ENCODE peak calls at places on chromosomes 5 and 9, in five cellular contexts. P is activated CD4-positive, alpha-beta T cell treated with anti-CD3 and anti-CD28 coated beads, Interleukin-2, amount 50 U/mL, for 48 hours; E is HT1080; Q is lower lobe of right lung; H is RPMI7951. V is an unnamed sample.

GRCh38 chr9:112180387-112180881 is 5.3 kb upstream of the SUSD1 start:
- DNase-seq in E (no peak), H (peak; percentile 76), Q (no peak), P (peak; percentile 38), V (peak; percentile 74)

GRCh38 chr5:135719428-135720063 is 114.9 kb upstream of the SLC25A48 start:
- DNase-seq in Q (no peak), H (no peak), E (no peak), P (no peak), V (no peak)

GRCh38 chr5:67795781-67796477 is 419.6 kb upstream of the PIK3R1 start:
- DNase-seq in Q (no peak), E (no peak), H (peak; percentile 20), P (no peak), V (peak; percentile 13)

GRCh38 chr5:84274585-84275468 is 109.9 kb downstream of the EDIL3 start:
- DNase-seq in Q (no peak), P (no peak), E (peak; percentile 19), H (peak; percentile 39), V (peak; percentile 29)

GRCh38 chr9:34989946-34990635 is 546 bp downstream of the DNAJB5 start:
- DNase-seq in P (peak; percentile 45), H (peak; percentile 25), E (no peak), Q (peak; percentile 69), V (peak; percentile 71)

GRCh38 chr9:28215921-28216320 is 642.6 kb upstream of the C9orf72 start:
- DNase-seq in P (no peak), Q (no peak), E (no peak), H (no peak), V (no peak)

GRCh38 chr9:85089188-85089969 is 419.9 kb downstream of the NTRK2 start:
- DNase-seq in Q (no peak), E (no peak), P (no peak), H (no peak), V (no peak)

GRCh38 chr5:1480217-1480616 is 35.0 kb upstream of the SLC6A3 start:
- DNase-seq in Q (peak; percentile 81), E (no peak), P (no peak), H (no peak), V (peak; percentile 20)

GRCh38 chr9:35708146-35708545 is 18.4 kb upstream of the TPM2 start:
- DNase-seq in Q (no peak), H (no peak), E (no peak), P (no peak), V (no peak)

GRCh38 chr5:8825161-8825757 is 720.6 kb downstream of the SEMA5A start:
- DNase-seq in H (peak; percentile 35), P (no peak), E (peak; percentile 71), Q (no peak), V (peak; percentile 50)

GRCh38 chr5:150486402-150487198 is 21.3 kb upstream of the NDST1 start:
- DNase-seq in H (peak; percentile 48), Q (peak; percentile 84), P (peak; percentile 45), E (peak; percentile 60), V (peak; percentile 66)

GRCh38 chr5:137750436-137750835 is 3.7 kb downstream of the HNRNPA0 start:
- DNase-seq in E (no peak), P (no peak), Q (no peak), H (no peak), V (no peak)

GRCh38 chr5:124923131-124923530 is 176.7 kb upstream of the ZNF608 start:
- DNase-seq in E (no peak), P (no peak), H (peak; percentile 27), Q (no peak), V (no peak)

GRCh38 chr9:23669776-23670175 is 156.3 kb downstream of the ELAVL2 start:
- DNase-seq in E (no peak), P (no peak), H (no peak), Q (no peak), V (no peak)

GRCh38 chr9:120696551-120697230 is 17.6 kb downstream of the MEGF9 start:
- DNase-seq in P (no peak), H (no peak), Q (no peak), E (no peak), V (no peak)

GRCh38 chr9:121822093-121823085 is 171.0 kb downstream of the DAB2IP start:
- DNase-seq in Q (no peak), H (no peak), P (no peak), E (no peak), V (no peak)

GRCh38 chr5:78750281-78750680 is 101.7 kb upstream of the LHFPL2 start:
- DNase-seq in P (no peak), E (no peak), Q (no peak), H (peak; percentile 45), V (no peak)

GRCh38 chr5:160649304-160649703 is 202.7 kb downstream of the ATP10B start:
- DNase-seq in H (no peak), P (no peak), Q (no peak), E (no peak), V (peak; percentile 18)

GRCh38 chr9:104974053-104974983 is 46.4 kb upstream of the ABCA1 start:
- DNase-seq in P (no peak), E (no peak), H (peak; percentile 11), Q (no peak), V (no peak)

GRCh38 chr5:100424787-100425186 is 110.4 kb upstream of the FAM174A start:
- DNase-seq in H (no peak), Q (no peak), P (no peak), E (no peak), V (no peak)

GRCh38 chr9:93645149-93645889 is 68.9 kb downstream of the PHF2 start:
- DNase-seq in H (no peak), E (no peak), P (no peak), Q (no peak), V (no peak)

GRCh38 chr9:88716636-88717035 is 181.7 kb downstream of the NXNL2 start:
- DNase-seq in P (no peak), Q (no peak), H (no peak), E (no peak), V (no peak)

GRCh38 chr9:1969160-1969559 is 46.0 kb upstream of the SMARCA2 start:
- DNase-seq in P (no peak), H (no peak), Q (no peak), E (no peak), V (no peak)

GRCh38 chr9:133714606-133715294 is 23.4 kb downstream of the SARDH start:
- DNase-seq in Q (peak; percentile 45), H (peak; percentile 94), P (no peak), E (peak; percentile 70), V (peak; percentile 97)

GRCh38 chr9:126650404-126650804 is 36.7 kb downstream of the LMX1B start:
- DNase-seq in Q (no peak), P (no peak), E (no peak), H (no peak), V (no peak)